ENCODE peak calls at places on chromosomes 13 and 19, in six cellular contexts. One of them, this sample, is unnamed.

GRCh38 chr19:54357381-54357780 is 7.3 kb downstream of the LAIR1 start:
- DNase-seq in right atrium auricular region: no peak
- DNase-seq in testis: no peak
- DNase-seq in GM23338: peak; percentile 23
- DNase-seq in CD4-positive, alpha-beta T cell: no peak
- DNase-seq in body of pancreas: no peak
- DNase-seq in this sample: no peak

GRCh38 chr13:94058821-94059360 is 420.6 kb downstream of the DCT start:
- DNase-seq in testis: no peak
- DNase-seq in CD4-positive, alpha-beta T cell: no peak
- DNase-seq in body of pancreas: no peak
- DNase-seq in right atrium auricular region: no peak
- DNase-seq in GM23338: no peak
- DNase-seq in this sample: no peak

GRCh38 chr19:7191946-7192691 is 102.1 kb downstream of the INSR start:
- DNase-seq in right atrium auricular region: no peak
- DNase-seq in CD4-positive, alpha-beta T cell: peak; percentile 45
- DNase-seq in testis: no peak
- DNase-seq in GM23338: no peak
- DNase-seq in body of pancreas: no peak
- DNase-seq in this sample: no peak

GRCh38 chr19:6509118-6509971 is 7.2 kb upstream of the TUBB4A start:
- DNase-seq in GM23338: no peak
- DNase-seq in CD4-positive, alpha-beta T cell: no peak
- DNase-seq in testis: peak; percentile 94
- DNase-seq in right atrium auricular region: no peak
- DNase-seq in body of pancreas: peak; percentile 95
- DNase-seq in this sample: no peak

GRCh38 chr19:52640916-52641315 is 2.8 kb upstream of the ZNF83 start:
- DNase-seq in body of pancreas: no peak
- DNase-seq in testis: peak; percentile 41
- DNase-seq in GM23338: peak; percentile 91
- DNase-seq in right atrium auricular region: no peak
- DNase-seq in CD4-positive, alpha-beta T cell: no peak
- DNase-seq in this sample: no peak

GRCh38 chr19:10568444-10568825 is 344 bp downstream of the CDKN2D start:
- DNase-seq in CD4-positive, alpha-beta T cell: peak; percentile 65
- DNase-seq in right atrium auricular region: no peak
- DNase-seq in body of pancreas: peak; percentile 60
- DNase-seq in testis: no peak
- DNase-seq in GM23338: peak; percentile 75
- DNase-seq in this sample: peak; percentile 73

GRCh38 chr19:48991823-48992570 is 1.1 kb downstream of the GYS1 start:
- DNase-seq in body of pancreas: peak; percentile 69
- DNase-seq in CD4-positive, alpha-beta T cell: no peak
- DNase-seq in right atrium auricular region: peak; percentile 78
- DNase-seq in GM23338: peak; percentile 64
- DNase-seq in testis: peak; percentile 87
- DNase-seq in this sample: no peak

GRCh38 chr19:16446108-16447014 is 25.4 kb downstream of the EPS15L1 start:
- DNase-seq in testis: no peak
- DNase-seq in CD4-positive, alpha-beta T cell: no peak
- DNase-seq in GM23338: no peak
- DNase-seq in right atrium auricular region: no peak
- DNase-seq in body of pancreas: no peak
- DNase-seq in this sample: no peak

GRCh38 chr13:61728468-61728867 is 312.8 kb upstream of the PCDH20 start:
- DNase-seq in CD4-positive, alpha-beta T cell: no peak
- DNase-seq in right atrium auricular region: no peak
- DNase-seq in GM23338: no peak
- DNase-seq in testis: no peak
- DNase-seq in body of pancreas: no peak
- DNase-seq in this sample: no peak

GRCh38 chr13:88063741-88064140 is 392.6 kb downstream of the SLITRK5 start:
- DNase-seq in testis: no peak
- DNase-seq in body of pancreas: no peak
- DNase-seq in GM23338: no peak
- DNase-seq in right atrium auricular region: no peak
- DNase-seq in CD4-positive, alpha-beta T cell: no peak
- DNase-seq in this sample: no peak

DNA sequence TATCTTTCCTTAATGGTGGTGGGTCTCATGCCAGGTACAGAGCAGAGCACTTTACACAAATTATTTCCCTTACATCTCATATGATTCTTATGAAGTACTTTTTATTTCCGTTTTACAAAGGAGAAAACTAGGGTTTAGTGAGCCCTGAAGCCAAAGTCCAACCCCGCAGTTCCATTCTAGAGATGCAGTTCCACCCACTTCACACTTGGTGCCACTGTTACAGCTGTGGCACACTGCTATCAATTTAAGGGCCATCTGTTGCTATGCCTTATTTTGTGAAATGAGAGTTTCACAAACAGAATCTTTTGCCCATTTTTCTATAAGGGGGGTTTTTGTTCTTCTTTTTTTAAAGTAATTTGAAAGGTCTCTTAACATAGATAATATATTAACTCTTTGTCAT is 12.9 kb downstream of the MIPEP start:
- DNase-seq in testis: no peak
- DNase-seq in GM23338: peak; percentile 46
- DNase-seq in body of pancreas: peak; percentile 32
- DNase-seq in CD4-positive, alpha-beta T cell: no peak
- DNase-seq in right atrium auricular region: no peak
- DNase-seq in this sample: no peak
- TF ChIP-seq CTCF in testis: no peak
- TF ChIP-seq CTCF in GM23338: peak; percentile 46
- TF ChIP-seq CTCF in body of pancreas: no peak
- TF ChIP-seq CTCF in CD4-positive, alpha-beta T cell: no peak
- TF ChIP-seq CTCF in right atrium auricular region: no peak
- TF ChIP-seq CTCF in this sample: peak; percentile 38

GRCh38 chr19:41307954-41308449 is 2.0 kb upstream of the CCDC97 start:
- DNase-seq in body of pancreas: no peak
- DNase-seq in GM23338: no peak
- DNase-seq in CD4-positive, alpha-beta T cell: no peak
- DNase-seq in testis: no peak
- DNase-seq in right atrium auricular region: no peak
- DNase-seq in this sample: no peak

GRCh38 chr19:41307090-41307875 is 2.7 kb upstream of the CCDC97 start:
- DNase-seq in body of pancreas: no peak
- DNase-seq in right atrium auricular region: no peak
- DNase-seq in testis: no peak
- DNase-seq in GM23338: no peak
- DNase-seq in CD4-positive, alpha-beta T cell: no peak
- DNase-seq in this sample: no peak

GRCh38 chr19:41305923-41306322 is 4.0 kb upstream of the CCDC97 start:
- DNase-seq in testis: no peak
- DNase-seq in GM23338: no peak
- DNase-seq in body of pancreas: no peak
- DNase-seq in right atrium auricular region: no peak
- DNase-seq in CD4-positive, alpha-beta T cell: no peak
- DNase-seq in this sample: no peak

GRCh38 chr19:41304706-41305483 is 5.1 kb upstream of the CCDC97 start:
- DNase-seq in testis: no peak
- DNase-seq in body of pancreas: no peak
- DNase-seq in right atrium auricular region: no peak
- DNase-seq in CD4-positive, alpha-beta T cell: no peak
- DNase-seq in GM23338: no peak
- DNase-seq in this sample: no peak

DNA sequence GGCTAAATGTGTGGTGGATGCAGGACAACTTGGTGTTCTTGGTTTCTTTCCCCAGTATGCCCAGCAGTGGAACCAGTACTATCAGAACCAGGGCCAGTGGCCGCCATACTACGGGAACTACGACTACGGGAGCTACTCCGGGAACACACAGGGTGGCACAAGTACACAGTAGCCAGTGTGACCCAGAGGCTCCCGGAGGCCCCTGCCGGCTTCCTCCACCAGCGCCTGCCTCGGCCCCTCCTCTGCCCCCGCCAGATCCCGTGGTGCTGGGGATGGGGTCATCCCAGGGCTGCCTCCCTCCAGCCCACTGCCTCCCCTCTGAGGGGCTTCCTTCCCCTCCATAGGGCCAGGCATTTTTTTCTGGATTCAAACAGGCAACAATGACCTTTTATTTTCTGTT is 3.6 kb upstream of the CCDC97 start:
- DNase-seq in right atrium auricular region: no peak
- DNase-seq in body of pancreas: no peak
- DNase-seq in testis: no peak
- DNase-seq in CD4-positive, alpha-beta T cell: no peak
- DNase-seq in GM23338: no peak
- DNase-seq in this sample: no peak
- H3K27ac ChIP-seq in right atrium auricular region: peak overlapping the region; percentile 33
- H3K27ac ChIP-seq in body of pancreas: peak overlapping the region; percentile 94
- H3K27ac ChIP-seq in testis: no peak overlapping the region
- H3K27ac ChIP-seq in CD4-positive, alpha-beta T cell: peak overlapping the region; percentile 97
- H3K27ac ChIP-seq in GM23338: peak overlapping the region; percentile 90
- H3K27ac ChIP-seq in this sample: no peak overlapping the region

GRCh38 chr19:13842294-13843103 is 34.4 kb upstream of the NANOS3 start:
- DNase-seq in body of pancreas: peak; percentile 86
- DNase-seq in CD4-positive, alpha-beta T cell: peak; percentile 66
- DNase-seq in right atrium auricular region: peak; percentile 91
- DNase-seq in GM23338: no peak
- DNase-seq in testis: peak; percentile 83
- DNase-seq in this sample: no peak
- TF ChIP-seq CTCF in body of pancreas: no peak
- TF ChIP-seq CTCF in CD4-positive, alpha-beta T cell: no peak
- TF ChIP-seq CTCF in right atrium auricular region: no peak
- TF ChIP-seq CTCF in GM23338: no peak
- TF ChIP-seq CTCF in testis: no peak
- TF ChIP-seq CTCF in this sample: no peak

DNA sequence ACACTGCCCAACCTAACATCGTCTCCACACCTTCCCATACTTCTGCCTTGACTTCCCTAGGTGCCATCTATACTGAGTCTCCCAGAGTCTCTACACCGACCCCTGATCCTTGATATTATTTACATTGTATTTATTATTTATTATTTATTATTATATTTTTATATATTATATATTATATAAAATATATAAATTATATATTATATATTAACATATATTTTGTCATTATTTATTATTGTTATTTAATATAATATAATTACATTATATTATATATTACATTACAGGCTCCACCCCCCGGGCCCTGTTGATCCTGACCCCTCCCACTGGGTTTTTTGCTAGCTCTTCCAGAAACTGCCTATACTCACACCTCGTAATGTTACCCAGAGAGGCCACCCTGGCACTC is 18.4 kb upstream of the TOMM40 start:
- DNase-seq in GM23338: no peak
- DNase-seq in right atrium auricular region: no peak
- DNase-seq in CD4-positive, alpha-beta T cell: no peak
- DNase-seq in body of pancreas: no peak
- DNase-seq in testis: no peak
- DNase-seq in this sample: no peak
- H3K27ac ChIP-seq in GM23338: no peak overlapping the region
- H3K27ac ChIP-seq in right atrium auricular region: no peak overlapping the region
- H3K27ac ChIP-seq in CD4-positive, alpha-beta T cell: no peak overlapping the region
- H3K27ac ChIP-seq in body of pancreas: no peak overlapping the region
- H3K27ac ChIP-seq in testis: no peak overlapping the region
- H3K27ac ChIP-seq in this sample: no peak overlapping the region

GRCh38 chr19:45779231-45780145 is 2.8 kb downstream of the DMPK start:
- DNase-seq in GM23338: peak; percentile 97
- DNase-seq in right atrium auricular region: peak; percentile 76
- DNase-seq in testis: peak; percentile 88
- DNase-seq in body of pancreas: peak; percentile 96
- DNase-seq in CD4-positive, alpha-beta T cell: peak; percentile 77
- DNase-seq in this sample: peak; percentile 91
- TF ChIP-seq CTCF in GM23338: peak; percentile 83
- TF ChIP-seq CTCF in right atrium auricular region: peak; percentile 26
- TF ChIP-seq CTCF in testis: no peak
- TF ChIP-seq CTCF in body of pancreas: peak; percentile 52
- TF ChIP-seq CTCF in CD4-positive, alpha-beta T cell: peak; percentile 78
- TF ChIP-seq CTCF in this sample: peak; percentile 78

GRCh38 chr13:75139291-75139690 is 342.7 kb downstream of the TBC1D4 start:
- DNase-seq in GM23338: no peak
- DNase-seq in testis: no peak
- DNase-seq in body of pancreas: no peak
- DNase-seq in right atrium auricular region: no peak
- DNase-seq in CD4-positive, alpha-beta T cell: no peak
- DNase-seq in this sample: no peak

GRCh38 chr13:75132800-75133695 is 348.9 kb downstream of the TBC1D4 start:
- DNase-seq in body of pancreas: no peak
- DNase-seq in CD4-positive, alpha-beta T cell: no peak
- DNase-seq in GM23338: no peak
- DNase-seq in testis: no peak
- DNase-seq in right atrium auricular region: no peak
- DNase-seq in this sample: no peak

GRCh38 chr13:75137911-75138571 is 343.9 kb downstream of the TBC1D4 start:
- DNase-seq in testis: no peak
- DNase-seq in right atrium auricular region: no peak
- DNase-seq in body of pancreas: no peak
- DNase-seq in GM23338: no peak
- DNase-seq in CD4-positive, alpha-beta T cell: no peak
- DNase-seq in this sample: no peak

GRCh38 chr13:75136151-75136550 is 345.8 kb downstream of the TBC1D4 start:
- DNase-seq in right atrium auricular region: no peak
- DNase-seq in testis: no peak
- DNase-seq in body of pancreas: no peak
- DNase-seq in CD4-positive, alpha-beta T cell: no peak
- DNase-seq in GM23338: no peak
- DNase-seq in this sample: no peak

DNA sequence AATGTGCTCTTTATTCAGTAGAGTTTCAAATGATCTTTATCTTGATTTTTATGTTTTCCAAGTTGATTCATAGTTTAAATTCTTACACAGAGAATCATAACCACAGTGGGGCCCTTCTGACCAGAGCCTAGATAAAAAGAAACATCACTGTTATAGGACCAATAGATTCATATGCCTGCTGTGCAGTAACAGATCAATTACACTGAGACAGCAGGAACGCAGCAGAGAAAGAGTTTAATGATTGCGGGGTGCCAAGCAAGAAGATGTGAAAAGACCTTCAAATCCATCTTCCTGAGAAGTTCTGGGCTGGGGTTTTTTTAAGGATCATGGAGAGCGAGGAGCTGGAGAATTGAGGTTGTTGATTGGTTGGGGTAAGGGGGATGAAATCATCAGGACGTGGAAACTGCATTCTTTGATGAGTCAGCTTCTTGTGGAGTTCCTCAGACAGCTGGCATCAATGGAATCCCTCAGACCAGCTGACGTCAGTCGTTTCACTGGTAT is 346.6 kb downstream of the TBC1D4 start:
- DNase-seq in testis: no peak
- DNase-seq in body of pancreas: no peak
- DNase-seq in CD4-positive, alpha-beta T cell: no peak
- DNase-seq in GM23338: no peak
- DNase-seq in right atrium auricular region: no peak
- DNase-seq in this sample: peak; percentile 59
- H3K27ac ChIP-seq in testis: no peak overlapping the region
- H3K27ac ChIP-seq in body of pancreas: no peak overlapping the region
- H3K27ac ChIP-seq in CD4-positive, alpha-beta T cell: no peak overlapping the region
- H3K27ac ChIP-seq in GM23338: no peak overlapping the region
- H3K27ac ChIP-seq in right atrium auricular region: no peak overlapping the region
- H3K27ac ChIP-seq in this sample: peak overlapping the region; percentile 93

DNA sequence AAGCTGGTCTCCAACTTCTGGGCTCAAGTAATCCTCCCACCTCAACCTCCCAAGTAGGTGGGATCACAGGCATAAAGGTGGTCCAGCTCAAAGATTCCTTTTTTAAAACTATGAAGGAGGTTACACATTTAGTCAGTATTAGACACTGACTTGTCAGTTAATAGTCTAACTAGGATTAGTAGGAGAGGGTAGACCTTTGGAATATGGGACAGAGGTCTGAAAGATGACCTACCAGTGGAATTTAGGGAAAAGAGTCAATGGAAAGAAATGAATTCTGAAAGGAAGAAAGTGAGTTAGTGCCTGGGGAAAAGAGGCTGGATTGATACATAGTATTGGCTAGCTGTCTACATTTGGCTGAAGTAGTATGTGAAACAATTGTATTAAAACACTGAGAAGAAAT is 220.7 kb downstream of the MZT1 start:
- DNase-seq in right atrium auricular region: no peak
- DNase-seq in body of pancreas: no peak
- DNase-seq in testis: no peak
- DNase-seq in CD4-positive, alpha-beta T cell: no peak
- DNase-seq in GM23338: no peak
- DNase-seq in this sample: no peak
- TF ChIP-seq CTCF in right atrium auricular region: no peak
- TF ChIP-seq CTCF in body of pancreas: no peak
- TF ChIP-seq CTCF in testis: no peak
- TF ChIP-seq CTCF in CD4-positive, alpha-beta T cell: no peak
- TF ChIP-seq CTCF in GM23338: no peak
- TF ChIP-seq CTCF in this sample: no peak